ENCODE peak calls at places on chromosomes 12 and 14, in ten cellular contexts. One of them, this sample, is unnamed.

GRCh38 chr12:122474324-122474716 is 26.4 kb downstream of the ZCCHC8 start:
- DNase-seq in AG09319: no peak
- DNase-seq in lower lobe of right lung: no peak
- DNase-seq in activated T-helper 1 cell treated with anti-CD3 and anti-CD28 coated beads, Interleukin-2, amount 50 U/mL, for 16 hours: no peak
- DNase-seq in AG08395: no peak
- DNase-seq in ELR: no peak
- DNase-seq in MV-4-11: no peak
- DNase-seq in HEK293T: no peak
- DNase-seq in mesendoderm: no peak
- DNase-seq in cardiac fibroblast: no peak
- DNase-seq in this sample: no peak

GRCh38 chr14:24289649-24290283 is 9.8 kb downstream of the DHRS1 start:
- DNase-seq in AG09319: no peak
- DNase-seq in lower lobe of right lung: no peak
- DNase-seq in activated T-helper 1 cell treated with anti-CD3 and anti-CD28 coated beads, Interleukin-2, amount 50 U/mL, for 16 hours: no peak
- DNase-seq in AG08395: no peak
- DNase-seq in ELR: no peak
- DNase-seq in MV-4-11: no peak
- DNase-seq in HEK293T: no peak
- DNase-seq in mesendoderm: no peak
- DNase-seq in cardiac fibroblast: no peak
- DNase-seq in this sample: no peak

GRCh38 chr12:132049442-132049841 is 94.7 kb downstream of the DDX51 start:
- DNase-seq in AG09319: no peak
- DNase-seq in lower lobe of right lung: no peak
- DNase-seq in activated T-helper 1 cell treated with anti-CD3 and anti-CD28 coated beads, Interleukin-2, amount 50 U/mL, for 16 hours: no peak
- DNase-seq in AG08395: no peak
- DNase-seq in ELR: no peak
- DNase-seq in MV-4-11: no peak
- DNase-seq in HEK293T: no peak
- DNase-seq in mesendoderm: no peak
- DNase-seq in cardiac fibroblast: no peak
- DNase-seq in this sample: no peak

GRCh38 chr14:91258021-91258618 is 13.6 kb upstream of the GPR68 start:
- DNase-seq in AG09319: no peak
- DNase-seq in lower lobe of right lung: no peak
- DNase-seq in activated T-helper 1 cell treated with anti-CD3 and anti-CD28 coated beads, Interleukin-2, amount 50 U/mL, for 16 hours: no peak
- DNase-seq in AG08395: peak
- DNase-seq in ELR: no peak
- DNase-seq in MV-4-11: peak
- DNase-seq in HEK293T: no peak
- DNase-seq in mesendoderm: no peak
- DNase-seq in cardiac fibroblast: peak
- DNase-seq in this sample: no peak

GRCh38 chr12:40819427-40820108 is 127.3 kb downstream of the CNTN1 start:
- DNase-seq in AG09319: no peak
- DNase-seq in lower lobe of right lung: peak
- DNase-seq in activated T-helper 1 cell treated with anti-CD3 and anti-CD28 coated beads, Interleukin-2, amount 50 U/mL, for 16 hours: no peak
- DNase-seq in AG08395: no peak
- DNase-seq in ELR: no peak
- DNase-seq in MV-4-11: no peak
- DNase-seq in HEK293T: peak
- DNase-seq in mesendoderm: peak
- DNase-seq in cardiac fibroblast: no peak
- DNase-seq in this sample: no peak

GRCh38 chr12:124687695-124688301 is 120.4 kb upstream of the NCOR2 start:
- DNase-seq in AG09319: no peak
- DNase-seq in lower lobe of right lung: no peak
- DNase-seq in activated T-helper 1 cell treated with anti-CD3 and anti-CD28 coated beads, Interleukin-2, amount 50 U/mL, for 16 hours: no peak
- DNase-seq in AG08395: no peak
- DNase-seq in ELR: no peak
- DNase-seq in MV-4-11: peak
- DNase-seq in HEK293T: no peak
- DNase-seq in mesendoderm: no peak
- DNase-seq in cardiac fibroblast: peak
- DNase-seq in this sample: no peak

GRCh38 chr12:12315838-12316237 is 34.2 kb downstream of the MANSC1 start:
- DNase-seq in AG09319: no peak
- DNase-seq in lower lobe of right lung: no peak
- DNase-seq in activated T-helper 1 cell treated with anti-CD3 and anti-CD28 coated beads, Interleukin-2, amount 50 U/mL, for 16 hours: no peak
- DNase-seq in AG08395: no peak
- DNase-seq in ELR: no peak
- DNase-seq in MV-4-11: no peak
- DNase-seq in HEK293T: no peak
- DNase-seq in mesendoderm: peak
- DNase-seq in cardiac fibroblast: no peak
- DNase-seq in this sample: no peak

GRCh38 chr14:75510547-75510946 is 11.7 kb upstream of the BATF start:
- DNase-seq in AG09319: no peak
- DNase-seq in lower lobe of right lung: no peak
- DNase-seq in activated T-helper 1 cell treated with anti-CD3 and anti-CD28 coated beads, Interleukin-2, amount 50 U/mL, for 16 hours: no peak
- DNase-seq in AG08395: no peak
- DNase-seq in ELR: no peak
- DNase-seq in MV-4-11: no peak
- DNase-seq in HEK293T: no peak
- DNase-seq in mesendoderm: no peak
- DNase-seq in cardiac fibroblast: no peak
- DNase-seq in this sample: no peak

GRCh38 chr12:88816201-88816600 is 235.9 kb upstream of the KITLG start:
- DNase-seq in AG09319: no peak
- DNase-seq in lower lobe of right lung: no peak
- DNase-seq in activated T-helper 1 cell treated with anti-CD3 and anti-CD28 coated beads, Interleukin-2, amount 50 U/mL, for 16 hours: no peak
- DNase-seq in AG08395: no peak
- DNase-seq in ELR: no peak
- DNase-seq in MV-4-11: peak
- DNase-seq in HEK293T: no peak
- DNase-seq in mesendoderm: no peak
- DNase-seq in cardiac fibroblast: no peak
- DNase-seq in this sample: no peak

GRCh38 chr12:105235299-105235746 is 651 bp downstream of the APPL2 start:
- DNase-seq in AG09319: no peak
- DNase-seq in lower lobe of right lung: no peak
- DNase-seq in activated T-helper 1 cell treated with anti-CD3 and anti-CD28 coated beads, Interleukin-2, amount 50 U/mL, for 16 hours: no peak
- DNase-seq in AG08395: no peak
- DNase-seq in ELR: peak
- DNase-seq in MV-4-11: no peak
- DNase-seq in HEK293T: no peak
- DNase-seq in mesendoderm: no peak
- DNase-seq in cardiac fibroblast: peak
- DNase-seq in this sample: no peak